ENCODE peak calls at places on chromosomes 13 and 19, in seven cellular contexts. V is right atrium auricular region; G is OCI-LY7; R is ovary; P is PC-9; J is colonic mucosa; F is CD4-positive, CD25-positive, alpha-beta regulatory T cell. Y is an unnamed sample.

GRCh38 chr19:8340341-8341096 is 2.5 kb downstream of the KANK3 start:
- DNase-seq in V (peak), G (no peak), R (peak), P (no peak), J (no peak), F (no peak), Y (no peak)

GRCh38 chr13:27619093-27619705 is 1.1 kb downstream of the LNX2 start:
- DNase-seq in V (no peak), G (no peak), R (no peak), P (no peak), J (peak), F (no peak), Y (peak)

GRCh38 chr13:42041684-42042035 is 6.8 kb upstream of the DGKH start:
- DNase-seq in V (peak), G (peak), R (peak), P (peak), J (peak), F (no peak), Y (peak)

GRCh38 chr13:91778123-91778522 is 379.7 kb downstream of the GPC5 start:
- DNase-seq in V (no peak), G (no peak), R (no peak), P (no peak), J (no peak), F (no peak), Y (no peak)

GRCh38 chr13:33003458-33004019 is 12.7 kb upstream of the KL start:
- DNase-seq in V (no peak), G (no peak), R (no peak), P (no peak), J (no peak), F (no peak), Y (no peak)

GRCh38 chr19:56097306-56097705 is 23.8 kb downstream of the ZNF787 start:
- DNase-seq in V (no peak), G (no peak), R (no peak), P (no peak), J (no peak), F (no peak), Y (no peak)

GRCh38 chr13:94825507-94825906 is 113.2 kb upstream of the SOX21 start:
- DNase-seq in V (no peak), G (no peak), R (peak), P (no peak), J (peak), F (no peak), Y (no peak)

GRCh38 chr13:28621439-28621838 is 37.5 kb upstream of the POMP start:
- DNase-seq in V (no peak), G (no peak), R (no peak), P (no peak), J (no peak), F (no peak), Y (no peak)

GRCh38 chr13:51959773-51960172 is 51.5 kb downstream of the ATP7B start:
- DNase-seq in V (no peak), G (peak), R (no peak), P (no peak), J (peak), F (no peak), Y (no peak)

GRCh38 chr19:49614096-49614857 is 23.3 kb downstream of the PRR12 start:
- DNase-seq in V (no peak), G (no peak), R (no peak), P (peak), J (no peak), F (no peak), Y (no peak)

GRCh38 chr13:29707876-29708543 is 112.5 kb upstream of the SLC7A1 start:
- DNase-seq in V (no peak), G (peak), R (no peak), P (peak), J (peak), F (peak), Y (peak)

GRCh38 chr13:94583926-94584325 is 12.0 kb downstream of the TGDS start:
- DNase-seq in V (no peak), G (no peak), R (no peak), P (no peak), J (no peak), F (no peak), Y (no peak)

GRCh38 chr19:17109962-17110598 is 34.5 kb downstream of the MYO9B start:
- DNase-seq in V (peak), G (no peak), R (no peak), P (no peak), J (peak), F (no peak), Y (no peak)

GRCh38 chr19:10113964-10114650 is 2.6 kb downstream of the P2RY11 start:
- DNase-seq in V (no peak), G (no peak), R (no peak), P (no peak), J (no peak), F (no peak), Y (no peak)

GRCh38 chr13:33106656-33107402 is 90.6 kb downstream of the KL start:
- DNase-seq in V (no peak), G (no peak), R (no peak), P (no peak), J (no peak), F (no peak), Y (no peak)

GRCh38 chr13:24274452-24274971 is 34.9 kb upstream of the C1QTNF9 start:
- DNase-seq in V (peak), G (peak), R (peak), P (no peak), J (no peak), F (peak), Y (peak)

GRCh38 chr13:75324413-75324940 is 157.5 kb downstream of the TBC1D4 start:
- DNase-seq in V (no peak), G (no peak), R (no peak), P (no peak), J (no peak), F (no peak), Y (no peak)

GRCh38 chr13:105083986-105084385 is 1451.5 kb downstream of the EFNB2 start:
- DNase-seq in V (no peak), G (no peak), R (no peak), P (no peak), J (no peak), F (no peak), Y (no peak)

GRCh38 chr19:13155472-13156284 is 5.5 kb downstream of the IER2 start:
- DNase-seq in V (peak), G (peak), R (peak), P (peak), J (peak), F (peak), Y (no peak)

GRCh38 chr19:7450243-7451223 is 38.3 kb downstream of the PEX11G start:
- DNase-seq in V (no peak), G (peak), R (no peak), P (no peak), J (no peak), F (no peak), Y (no peak)

GRCh38 chr13:110925023-110925608 is 10.2 kb upstream of the ANKRD10 start:
- DNase-seq in V (no peak), G (peak), R (no peak), P (no peak), J (no peak), F (peak), Y (no peak)

GRCh38 chr19:30070198-30070969 is 128.3 kb downstream of the URI1 start:
- DNase-seq in V (no peak), G (no peak), R (no peak), P (no peak), J (no peak), F (no peak), Y (no peak)

GRCh38 chr13:97726664-97727235 is 226.7 kb upstream of the IPO5 start:
- DNase-seq in V (no peak), G (no peak), R (no peak), P (no peak), J (no peak), F (no peak), Y (no peak)

GRCh38 chr13:97720881-97721280 is 232.6 kb upstream of the IPO5 start:
- DNase-seq in V (no peak), G (no peak), R (no peak), P (no peak), J (no peak), F (no peak), Y (no peak)

GRCh38 chr13:97724450-97724849 is 229.0 kb upstream of the IPO5 start:
- DNase-seq in V (no peak), G (no peak), R (no peak), P (no peak), J (no peak), F (no peak), Y (no peak)

GRCh38 chr13:97719759-97720158 is 233.7 kb upstream of the IPO5 start:
- DNase-seq in V (no peak), G (no peak), R (no peak), P (no peak), J (no peak), F (no peak), Y (no peak)

GRCh38 chr13:97723655-97724054 is 229.8 kb upstream of the IPO5 start:
- DNase-seq in V (no peak), G (no peak), R (no peak), P (no peak), J (no peak), F (no peak), Y (no peak)
- H3K27ac ChIP-seq in V (no peak), G (no peak), R (no peak), P (no peak), J (no peak), F (no peak), Y (no peak)

DNA sequence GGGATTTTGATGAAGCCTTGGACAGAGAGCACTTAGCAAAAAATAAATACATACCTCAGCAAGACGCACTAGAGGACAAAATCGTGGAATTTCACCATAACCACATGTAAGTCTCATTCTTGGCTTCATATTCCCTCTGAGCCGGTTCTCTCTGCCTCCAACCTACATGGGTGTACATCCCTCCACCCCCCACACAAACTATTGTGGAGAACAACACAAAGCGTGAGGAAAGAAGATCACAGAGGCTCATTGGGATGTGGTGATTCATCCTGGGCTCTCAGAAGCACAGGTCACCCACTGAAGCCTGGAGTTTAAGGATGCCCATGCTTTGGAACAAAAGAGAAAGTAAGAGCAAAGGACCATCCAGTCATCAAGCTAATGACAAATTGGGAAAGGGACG is 192.2 kb downstream of the STK24 start:
- DNase-seq in V (no peak), G (no peak), R (no peak), P (no peak), J (no peak), F (no peak), Y (no peak)
- H3K27ac ChIP-seq in V (no peak), G (no peak), R (no peak), P (no peak), J (no peak), F (no peak), Y (no peak)

GRCh38 chr19:2014081-2014693 is 1.3 kb downstream of the BTBD2 start:
- DNase-seq in V (no peak), G (no peak), R (no peak), P (no peak), J (no peak), F (no peak), Y (no peak)
- H3K27ac ChIP-seq in V (no peak), G (no peak), R (peak), P (no peak), J (no peak), F (peak), Y (no peak)

DNA sequence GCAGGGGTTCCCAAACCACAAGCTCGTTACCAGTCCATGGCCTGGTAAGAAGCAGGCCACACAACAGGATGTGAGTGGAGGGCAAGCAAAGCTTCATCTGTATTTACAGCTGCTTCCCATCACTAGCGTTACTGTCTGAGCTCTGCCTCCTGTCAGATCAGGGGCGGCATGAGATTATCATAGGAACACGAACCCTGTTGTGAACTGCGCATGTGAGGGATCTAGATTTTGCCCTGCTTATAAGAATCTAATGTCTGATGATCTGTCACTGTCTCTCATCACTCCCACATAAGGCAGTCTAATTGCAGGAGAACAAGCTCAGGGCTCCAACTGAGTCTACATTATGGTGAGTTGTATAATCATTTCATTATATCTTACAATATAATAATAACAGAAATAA is 677.4 kb upstream of the SLITRK6 start:
- DNase-seq in V (no peak), G (no peak), R (no peak), P (no peak), J (no peak), F (no peak), Y (no peak)
- H3K27ac ChIP-seq in V (no peak), G (no peak), R (no peak), P (no peak), J (no peak), F (no peak), Y (no peak)

GRCh38 chr19:18168673-18169381 is 4.8 kb upstream of the IFI30 start:
- DNase-seq in V (no peak), G (no peak), R (no peak), P (no peak), J (no peak), F (no peak), Y (no peak)
- H3K27ac ChIP-seq in V (no peak), G (peak), R (no peak), P (no peak), J (no peak), F (no peak), Y (no peak)

GRCh38 chr19:37251308-37252229 is 33.6 kb downstream of the ZNF383 start:
- DNase-seq in V (peak), G (no peak), R (peak), P (peak), J (peak), F (peak), Y (peak)
- H3K27ac ChIP-seq in V (peak), G (no peak), R (no peak), P (no peak), J (no peak), F (no peak), Y (peak)

DNA sequence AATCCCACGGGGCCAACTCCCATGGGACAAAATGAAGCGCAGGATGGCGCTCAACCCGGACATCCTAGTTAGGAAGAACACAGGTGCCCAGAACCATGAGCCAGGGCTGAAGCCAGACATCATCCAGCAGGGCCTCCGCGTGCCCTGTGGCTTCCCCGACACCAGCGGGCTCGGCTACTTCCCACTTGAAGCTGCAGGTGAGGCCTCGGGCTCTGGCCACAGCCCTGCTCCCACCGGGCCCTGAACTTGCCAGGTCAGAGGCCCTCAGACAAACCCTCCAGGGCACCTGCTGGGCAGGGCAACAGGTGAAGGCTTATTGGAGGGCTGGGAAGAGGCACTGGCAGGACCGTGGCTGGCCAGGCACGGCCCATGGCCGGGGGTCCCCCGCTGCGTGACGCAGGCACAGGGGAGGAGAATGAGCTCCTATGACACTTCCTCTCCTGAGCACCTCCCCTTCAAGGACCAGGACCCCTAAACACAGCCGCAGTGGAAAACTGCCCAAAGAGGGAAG is 117.7 kb downstream of the STK24 start:
- DNase-seq in V (no peak), G (no peak), R (no peak), P (no peak), J (no peak), F (no peak), Y (no peak)
- H3K27ac ChIP-seq in V (no peak), G (no peak), R (no peak), P (no peak), J (no peak), F (no peak), Y (no peak)

DNA sequence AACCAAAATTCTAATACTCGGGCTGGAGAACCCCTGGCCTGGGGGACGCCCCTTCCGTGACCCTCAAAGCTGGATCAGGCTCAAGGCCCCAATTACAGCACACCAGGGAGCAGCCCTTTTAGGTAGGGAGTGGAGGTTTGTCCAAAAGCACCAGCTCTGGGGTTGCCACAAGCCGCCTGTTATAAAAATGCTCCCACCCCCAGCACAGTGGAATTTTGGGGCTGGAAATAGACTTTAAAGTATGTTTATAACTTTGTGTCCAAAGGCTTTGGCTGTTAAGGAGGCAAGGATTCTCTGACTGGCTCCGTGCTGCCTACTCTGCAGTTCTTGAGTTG is 564 bp upstream of the GMIP start:
- DNase-seq in V (no peak), G (no peak), R (no peak), P (no peak), J (no peak), F (no peak), Y (no peak)
- H3K27ac ChIP-seq in V (no peak), G (peak), R (no peak), P (no peak), J (peak), F (peak), Y (no peak)

GRCh38 chr19:15428956-15429824 is 10.4 kb upstream of the AKAP8L start:
- DNase-seq in V (no peak), G (no peak), R (no peak), P (no peak), J (no peak), F (no peak), Y (no peak)

GRCh38 chr19:15427991-15428471 is 9.2 kb upstream of the AKAP8L start:
- DNase-seq in V (no peak), G (no peak), R (no peak), P (no peak), J (no peak), F (no peak), Y (no peak)

GRCh38 chr19:15430526-15431120 is 11.8 kb upstream of the AKAP8L start:
- DNase-seq in V (no peak), G (no peak), R (no peak), P (no peak), J (no peak), F (no peak), Y (no peak)

GRCh38 chr19:15431396-15432017 is 12.7 kb upstream of the AKAP8L start:
- DNase-seq in V (no peak), G (no peak), R (no peak), P (no peak), J (no peak), F (no peak), Y (no peak)

GRCh38 chr19:15429825-15430467 is 11.2 kb upstream of the AKAP8L start:
- DNase-seq in V (no peak), G (no peak), R (no peak), P (no peak), J (no peak), F (no peak), Y (no peak)
- H3K27ac ChIP-seq in V (no peak), G (no peak), R (no peak), P (no peak), J (no peak), F (no peak), Y (no peak)

DNA sequence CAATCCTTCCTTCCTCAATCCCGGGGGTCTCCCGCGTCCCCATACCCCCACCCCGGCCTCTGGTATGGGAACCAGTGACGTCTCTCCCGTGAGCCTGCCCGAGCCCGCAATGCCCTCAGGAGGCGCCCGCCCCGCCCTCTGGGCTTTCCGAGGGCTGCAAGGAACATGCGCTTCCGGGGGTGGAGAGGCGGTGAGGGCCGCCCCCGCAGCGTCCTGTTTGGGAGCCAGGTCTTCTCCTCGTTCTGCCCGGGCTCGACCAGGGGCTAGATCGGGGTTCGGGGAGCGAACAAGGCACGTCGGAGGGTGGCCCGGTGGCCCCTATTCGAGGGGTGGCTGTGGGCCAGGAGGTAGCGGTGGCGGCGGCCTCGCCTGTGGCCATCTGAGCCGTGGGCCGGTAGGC is 6.6 kb upstream of the TEX101 start:
- DNase-seq in V (no peak), G (no peak), R (no peak), P (no peak), J (no peak), F (no peak), Y (no peak)
- H3K27ac ChIP-seq in V (no peak), G (no peak), R (no peak), P (no peak), J (no peak), F (no peak), Y (no peak)